ENCODE peak calls at places on chromosome 6, in nine cellular contexts. X, P, M, H, V, O, F, L and J are unnamed samples.

GRCh38 chr6:50128420-50129005 is 78.8 kb upstream of the DEFB112 start:
- DNase-seq in X (no peak), P (no peak), M (no peak), H (no peak), V (no peak), O (no peak), F (no peak), L (no peak), J (no peak)

GRCh38 chr6:145148392-145149175 is 586.7 kb downstream of the EPM2A start:
- DNase-seq in X (peak), P (peak), M (peak), H (no peak), V (no peak), O (no peak), F (peak), L (no peak), J (peak)

GRCh38 chr6:145756170-145756662 is 20.9 kb upstream of the EPM2A start:
- DNase-seq in X (no peak), P (no peak), M (peak), H (no peak), V (no peak), O (no peak), F (peak), L (no peak), J (peak)

GRCh38 chr6:88855521-88856152 is 107.8 kb downstream of the RNGTT start:
- DNase-seq in X (no peak), P (no peak), M (no peak), H (no peak), V (no peak), O (no peak), F (no peak), L (no peak), J (no peak)

GRCh38 chr6:106087548-106088325 is 1.6 kb downstream of the PRDM1 start:
- DNase-seq in X (no peak), P (no peak), M (peak), H (no peak), V (no peak), O (no peak), F (no peak), L (no peak), J (no peak)

GRCh38 chr6:142746524-142746923 is 198.5 kb downstream of the HIVEP2 start:
- DNase-seq in X (no peak), P (peak), M (peak), H (no peak), V (peak), O (peak), F (no peak), L (no peak), J (no peak)

GRCh38 chr6:121890307-121890910 is 455.0 kb downstream of the GJA1 start:
- DNase-seq in X (no peak), P (no peak), M (no peak), H (no peak), V (no peak), O (no peak), F (no peak), L (no peak), J (no peak)

GRCh38 chr6:203663-204062 is 88.6 kb upstream of the DUSP22 start:
- DNase-seq in X (no peak), P (no peak), M (no peak), H (no peak), V (no peak), O (no peak), F (no peak), L (no peak), J (no peak)

GRCh38 chr6:163820745-163821456 is 406.4 kb downstream of the QKI start:
- DNase-seq in X (no peak), P (no peak), M (no peak), H (no peak), V (no peak), O (no peak), F (no peak), L (no peak), J (no peak)

GRCh38 chr6:140542858-140543257 is 1168.4 kb upstream of the CITED2 start:
- DNase-seq in X (no peak), P (no peak), M (no peak), H (no peak), V (no peak), O (no peak), F (no peak), L (no peak), J (no peak)

GRCh38 chr6:5486214-5486613 is 224.9 kb downstream of the FARS2 start:
- DNase-seq in X (no peak), P (no peak), M (no peak), H (no peak), V (no peak), O (peak), F (no peak), L (no peak), J (no peak)

GRCh38 chr6:33426590-33427563 is 7.0 kb downstream of the SYNGAP1 start:
- DNase-seq in X (no peak), P (no peak), M (no peak), H (no peak), V (no peak), O (peak), F (no peak), L (no peak), J (no peak)

GRCh38 chr6:63635165-63635562 is 438 bp upstream of the PHF3 start:
- DNase-seq in X (no peak), P (peak), M (peak), H (no peak), V (no peak), O (no peak), F (no peak), L (no peak), J (no peak)

GRCh38 chr6:64000873-64001497 is 365.4 kb downstream of the PHF3 start:
- DNase-seq in X (no peak), P (peak), M (no peak), H (no peak), V (no peak), O (no peak), F (no peak), L (no peak), J (no peak)

GRCh38 chr6:139373928-139374356 is 506 bp downstream of the CITED2 start:
- DNase-seq in X (no peak), P (no peak), M (no peak), H (no peak), V (no peak), O (peak), F (no peak), L (no peak), J (no peak)

GRCh38 chr6:16391451-16391912 is 153.1 kb downstream of the GMPR start:
- DNase-seq in X (no peak), P (no peak), M (no peak), H (no peak), V (no peak), O (no peak), F (no peak), L (no peak), J (no peak)

GRCh38 chr6:115514656-115515055 is 546.0 kb downstream of the FRK start:
- DNase-seq in X (no peak), P (no peak), M (no peak), H (no peak), V (no peak), O (no peak), F (no peak), L (no peak), J (no peak)

GRCh38 chr6:100573169-100573568 is 108.4 kb upstream of the SIM1 start:
- DNase-seq in X (no peak), P (no peak), M (no peak), H (no peak), V (no peak), O (no peak), F (peak), L (peak), J (no peak)

GRCh38 chr6:13406051-13406477 is 77.7 kb upstream of the TBC1D7 start:
- DNase-seq in X (no peak), P (no peak), M (peak), H (no peak), V (no peak), O (no peak), F (no peak), L (no peak), J (no peak)

GRCh38 chr6:170203212-170203611 is 87.7 kb downstream of the DLL1 start:
- DNase-seq in X (no peak), P (no peak), M (no peak), H (no peak), V (no peak), O (no peak), F (peak), L (no peak), J (peak)

GRCh38 chr6:85424981-85425380 is 24.9 kb upstream of the NT5E start:
- DNase-seq in X (no peak), P (no peak), M (no peak), H (no peak), V (no peak), O (no peak), F (no peak), L (no peak), J (no peak)

GRCh38 chr6:46323312-46323965 is 152.7 kb upstream of the ENPP5 start:
- DNase-seq in X (no peak), P (no peak), M (no peak), H (no peak), V (no peak), O (no peak), F (peak), L (no peak), J (no peak)

GRCh38 chr6:34475167-34476047 is 9.5 kb downstream of the PACSIN1 start:
- DNase-seq in X (no peak), P (no peak), M (no peak), H (no peak), V (no peak), O (no peak), F (no peak), L (no peak), J (no peak)

GRCh38 chr6:77021778-77022177 is 441.5 kb downstream of the HTR1B start:
- DNase-seq in X (no peak), P (no peak), M (no peak), H (no peak), V (no peak), O (no peak), F (no peak), L (no peak), J (no peak)

GRCh38 chr6:14397518-14397901 is 279.9 kb downstream of the CD83 start:
- DNase-seq in X (no peak), P (no peak), M (no peak), H (no peak), V (no peak), O (no peak), F (no peak), L (no peak), J (no peak)

GRCh38 chr6:10418361-10418861 is 3.5 kb upstream of the TFAP2A start:
- DNase-seq in X (no peak), P (no peak), M (no peak), H (no peak), V (no peak), O (no peak), F (no peak), L (no peak), J (no peak)